ENCODE peak calls at places on chromosomes 16 and 17, in four cellular contexts. One of them, this sample, is unnamed.

GRCh38 chr17:59746849-59747445 is 39.5 kb downstream of the VMP1 start:
- DNase-seq in neuronal stem cell: no peak
- DNase-seq in IMR-90: peak; percentile 71
- DNase-seq in H9: no peak
- DNase-seq in this sample: peak; percentile 68

GRCh38 chr17:45305532-45306087 is 11.2 kb downstream of the MAP3K14 start:
- DNase-seq in neuronal stem cell: no peak
- DNase-seq in IMR-90: peak; percentile 74
- DNase-seq in H9: no peak
- DNase-seq in this sample: peak; percentile 72

GRCh38 chr17:2782030-2782429 is 14.2 kb upstream of the RAP1GAP2 start:
- DNase-seq in neuronal stem cell: no peak
- DNase-seq in IMR-90: peak; percentile 61
- DNase-seq in H9: no peak
- DNase-seq in this sample: no peak

GRCh38 chr16:4212207-4212933 is 29.5 kb downstream of the SRL start:
- DNase-seq in neuronal stem cell: no peak
- DNase-seq in IMR-90: no peak
- DNase-seq in H9: no peak
- DNase-seq in this sample: peak; percentile 9

GRCh38 chr17:9273334-9274118 is 252.2 kb downstream of the NTN1 start:
- DNase-seq in neuronal stem cell: no peak
- DNase-seq in IMR-90: peak; percentile 52
- DNase-seq in H9: no peak
- DNase-seq in this sample: no peak

GRCh38 chr16:12191102-12191501 is 214.6 kb downstream of the SNX29 start:
- DNase-seq in neuronal stem cell: no peak
- DNase-seq in IMR-90: no peak
- DNase-seq in H9: no peak
- DNase-seq in this sample: no peak

GRCh38 chr16:79599256-79599836 is 1.2 kb downstream of the MAF start:
- DNase-seq in neuronal stem cell: no peak
- DNase-seq in IMR-90: no peak
- DNase-seq in H9: peak; percentile 47
- DNase-seq in this sample: no peak

GRCh38 chr17:74453665-74454196 is 12.7 kb upstream of the CD300A start:
- DNase-seq in neuronal stem cell: no peak
- DNase-seq in IMR-90: no peak
- DNase-seq in H9: peak; percentile 97
- DNase-seq in this sample: no peak

GRCh38 chr17:15377200-15377599 is 35.8 kb upstream of the TEKT3 start:
- DNase-seq in neuronal stem cell: no peak
- DNase-seq in IMR-90: peak; percentile 80
- DNase-seq in H9: no peak
- DNase-seq in this sample: no peak

GRCh38 chr16:67238278-67238575 is 9.1 kb downstream of the FHOD1 start:
- DNase-seq in neuronal stem cell: no peak
- DNase-seq in IMR-90: no peak
- DNase-seq in H9: no peak
- DNase-seq in this sample: no peak
- H2AK5ac ChIP-seq in neuronal stem cell: no peak overlapping the region
- H2AK5ac ChIP-seq in IMR-90: no peak overlapping the region
- H2AK5ac ChIP-seq in H9: no peak overlapping the region
- H2AK5ac ChIP-seq in this sample: no peak overlapping the region

GRCh38 chr16:85144026-85144915 is 32.0 kb upstream of the CIBAR2 start:
- DNase-seq in neuronal stem cell: no peak
- DNase-seq in IMR-90: no peak
- DNase-seq in H9: no peak
- DNase-seq in this sample: no peak
- H2AK5ac ChIP-seq in neuronal stem cell: no peak overlapping the region
- H2AK5ac ChIP-seq in IMR-90: no peak overlapping the region
- H2AK5ac ChIP-seq in H9: no peak overlapping the region
- H2AK5ac ChIP-seq in this sample: no peak overlapping the region

DNA sequence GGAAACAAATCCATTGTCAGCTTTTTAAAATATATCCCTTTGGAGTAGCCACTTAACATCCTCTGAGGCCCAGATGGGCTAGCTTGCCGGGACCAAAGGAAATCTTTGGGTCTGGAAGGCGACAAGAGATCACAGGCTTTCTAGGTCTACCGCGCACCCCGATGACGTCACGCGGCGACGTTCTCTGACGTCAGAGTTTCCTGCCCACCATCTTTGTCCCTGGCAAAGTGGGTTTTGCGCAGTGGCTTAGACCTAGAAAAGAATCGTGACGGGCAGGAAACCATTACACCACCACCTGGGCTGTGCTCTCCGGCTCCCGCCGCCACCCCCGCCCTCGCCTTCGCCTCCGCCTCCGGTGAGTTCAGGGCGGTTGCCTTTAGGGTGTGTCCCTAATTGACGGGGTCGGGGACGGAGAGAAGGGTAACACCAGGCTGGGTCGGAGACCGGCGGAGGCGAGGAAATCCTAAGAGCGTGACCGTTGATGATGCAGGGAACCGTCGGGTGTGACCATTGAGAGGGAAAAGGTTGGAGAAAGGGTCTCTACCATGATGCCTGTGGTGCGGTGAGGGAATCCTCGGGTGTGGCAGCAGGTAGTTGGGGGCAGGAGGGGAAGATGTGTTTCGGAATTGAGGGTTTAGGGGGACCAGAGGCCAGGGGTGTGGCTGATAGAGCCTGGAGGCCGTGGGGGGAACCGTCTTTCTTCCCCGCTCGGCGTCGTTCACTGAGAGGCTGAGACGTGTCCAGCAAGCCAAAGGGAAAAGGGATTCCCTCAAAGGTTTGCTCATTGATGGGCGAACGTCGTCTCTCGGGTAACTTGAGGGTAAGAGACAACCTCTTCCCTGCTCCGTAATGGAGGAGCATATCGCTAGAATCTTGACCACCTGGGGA is at the start of gene AP2B1:
- DNase-seq in neuronal stem cell: peak; percentile 98
- DNase-seq in IMR-90: peak; percentile 96
- DNase-seq in H9: peak; percentile 98
- DNase-seq in this sample: peak; percentile 97
- H2AK5ac ChIP-seq in neuronal stem cell: no peak within 1 kb of the TSS
- H2AK5ac ChIP-seq in IMR-90: peak within 1 kb of the TSS; percentile 96
- H2AK5ac ChIP-seq in H9: no peak within 1 kb of the TSS
- H2AK5ac ChIP-seq in this sample: no peak within 1 kb of the TSS

GRCh38 chr16:245105-245504 is 10.5 kb downstream of the FAM234A start:
- DNase-seq in neuronal stem cell: no peak
- DNase-seq in IMR-90: no peak
- DNase-seq in H9: no peak
- DNase-seq in this sample: no peak

GRCh38 chr16:249431-249830 is 14.8 kb downstream of the FAM234A start:
- DNase-seq in neuronal stem cell: no peak
- DNase-seq in IMR-90: no peak
- DNase-seq in H9: no peak
- DNase-seq in this sample: no peak

GRCh38 chr16:243348-243747 is 8.7 kb downstream of the FAM234A start:
- DNase-seq in neuronal stem cell: no peak
- DNase-seq in IMR-90: no peak
- DNase-seq in H9: no peak
- DNase-seq in this sample: no peak

GRCh38 chr16:242281-242680 is 7.7 kb downstream of the FAM234A start:
- DNase-seq in neuronal stem cell: no peak
- DNase-seq in IMR-90: no peak
- DNase-seq in H9: no peak
- DNase-seq in this sample: no peak

GRCh38 chr16:247027-247426 is 12.4 kb downstream of the FAM234A start:
- DNase-seq in neuronal stem cell: no peak
- DNase-seq in IMR-90: no peak
- DNase-seq in H9: no peak
- DNase-seq in this sample: no peak
- H2AK5ac ChIP-seq in neuronal stem cell: no peak overlapping the region
- H2AK5ac ChIP-seq in IMR-90: no peak overlapping the region
- H2AK5ac ChIP-seq in H9: no peak overlapping the region
- H2AK5ac ChIP-seq in this sample: no peak overlapping the region

DNA sequence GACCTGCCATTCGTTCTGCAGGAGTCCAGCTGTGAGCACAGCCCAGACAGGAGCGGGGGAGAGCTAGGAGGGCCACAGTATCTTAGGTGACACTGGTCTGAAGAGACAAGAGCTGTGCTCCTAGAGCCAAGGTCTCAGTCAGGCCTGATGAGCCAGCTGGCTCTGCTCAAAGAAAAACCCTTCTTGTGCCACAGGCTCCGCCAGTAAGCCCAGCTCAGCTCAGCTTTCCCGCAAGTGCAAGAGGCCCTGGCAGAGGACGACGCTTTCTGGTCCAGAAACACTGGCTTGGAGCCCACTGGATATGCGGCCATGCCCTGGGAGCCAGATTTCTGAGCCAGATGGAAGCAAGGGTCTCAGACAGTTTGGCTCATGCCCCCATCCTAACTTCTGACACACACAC is 23.9 kb downstream of the PEMT start:
- DNase-seq in neuronal stem cell: no peak
- DNase-seq in IMR-90: peak; percentile 17
- DNase-seq in H9: no peak
- DNase-seq in this sample: no peak
- H2AK5ac ChIP-seq in neuronal stem cell: peak overlapping the region; percentile 4
- H2AK5ac ChIP-seq in IMR-90: no peak overlapping the region
- H2AK5ac ChIP-seq in H9: no peak overlapping the region
- H2AK5ac ChIP-seq in this sample: no peak overlapping the region

This sample was measured in mesenchymal stem cell.